ENCODE peak calls at places on chromosomes 13 and 19, in seven cellular contexts. One of them, this sample, is unnamed.

GRCh38 chr19:6198896-6199239 is 63.4 kb downstream of the ACSBG2 start:
- DNase-seq in Caco-2: no peak
- DNase-seq in heart left ventricle: no peak
- DNase-seq in mucosa of descending colon: no peak
- DNase-seq in HFF-Myc: no peak
- DNase-seq in kidney epithelial cell: no peak
- DNase-seq in astrocyte of the spinal cord: no peak
- DNase-seq in this sample: no peak

GRCh38 chr19:47257411-47258169 is 1.3 kb downstream of the CCDC9 start:
- DNase-seq in Caco-2: no peak
- DNase-seq in heart left ventricle: no peak
- DNase-seq in mucosa of descending colon: no peak
- DNase-seq in HFF-Myc: no peak
- DNase-seq in kidney epithelial cell: no peak
- DNase-seq in astrocyte of the spinal cord: no peak
- DNase-seq in this sample: no peak

GRCh38 chr19:8240274-8241229 is 31.4 kb downstream of the CERS4 start:
- DNase-seq in Caco-2: peak
- DNase-seq in heart left ventricle: peak
- DNase-seq in mucosa of descending colon: peak
- DNase-seq in HFF-Myc: peak
- DNase-seq in kidney epithelial cell: peak
- DNase-seq in astrocyte of the spinal cord: peak
- DNase-seq in this sample: peak

GRCh38 chr19:49881672-49882394 is 4.3 kb downstream of the TBC1D17 start:
- DNase-seq in Caco-2: peak
- DNase-seq in heart left ventricle: no peak
- DNase-seq in mucosa of descending colon: no peak
- DNase-seq in HFF-Myc: no peak
- DNase-seq in kidney epithelial cell: no peak
- DNase-seq in astrocyte of the spinal cord: no peak
- DNase-seq in this sample: no peak

GRCh38 chr13:49400755-49401659 is 42.9 kb downstream of the CAB39L start:
- DNase-seq in Caco-2: peak
- DNase-seq in heart left ventricle: no peak
- DNase-seq in mucosa of descending colon: no peak
- DNase-seq in HFF-Myc: peak
- DNase-seq in kidney epithelial cell: no peak
- DNase-seq in astrocyte of the spinal cord: peak
- DNase-seq in this sample: no peak

GRCh38 chr13:43057653-43058317 is 34.4 kb downstream of the DNAJC15 start:
- DNase-seq in Caco-2: no peak
- DNase-seq in heart left ventricle: peak
- DNase-seq in mucosa of descending colon: no peak
- DNase-seq in HFF-Myc: peak
- DNase-seq in kidney epithelial cell: no peak
- DNase-seq in astrocyte of the spinal cord: peak
- DNase-seq in this sample: peak

GRCh38 chr19:49896863-49897621 is at the start of gene IL4I1:
- DNase-seq in Caco-2: no peak
- DNase-seq in heart left ventricle: no peak
- DNase-seq in mucosa of descending colon: no peak
- DNase-seq in HFF-Myc: no peak
- DNase-seq in kidney epithelial cell: peak
- DNase-seq in astrocyte of the spinal cord: peak
- DNase-seq in this sample: no peak

GRCh38 chr19:12095111-12095790 is 30.7 kb downstream of the ZNF844 start:
- DNase-seq in Caco-2: no peak
- DNase-seq in heart left ventricle: no peak
- DNase-seq in mucosa of descending colon: no peak
- DNase-seq in HFF-Myc: no peak
- DNase-seq in kidney epithelial cell: no peak
- DNase-seq in astrocyte of the spinal cord: no peak
- DNase-seq in this sample: no peak

GRCh38 chr19:1851581-1852293 is 3.5 kb upstream of the REXO1 start:
- DNase-seq in Caco-2: no peak
- DNase-seq in heart left ventricle: no peak
- DNase-seq in mucosa of descending colon: peak
- DNase-seq in HFF-Myc: no peak
- DNase-seq in kidney epithelial cell: no peak
- DNase-seq in astrocyte of the spinal cord: no peak
- DNase-seq in this sample: no peak

GRCh38 chr13:112952759-112953541 is 16.1 kb upstream of the MCF2L start:
- DNase-seq in Caco-2: peak
- DNase-seq in heart left ventricle: no peak
- DNase-seq in mucosa of descending colon: no peak
- DNase-seq in HFF-Myc: no peak
- DNase-seq in kidney epithelial cell: no peak
- DNase-seq in astrocyte of the spinal cord: no peak
- DNase-seq in this sample: no peak

GRCh38 chr19:13920940-13921744 is 15.1 kb downstream of the CC2D1A start:
- DNase-seq in Caco-2: peak
- DNase-seq in heart left ventricle: no peak
- DNase-seq in mucosa of descending colon: no peak
- DNase-seq in HFF-Myc: no peak
- DNase-seq in kidney epithelial cell: no peak
- DNase-seq in astrocyte of the spinal cord: peak
- DNase-seq in this sample: no peak

GRCh38 chr13:26946675-26947342 is 186.2 kb upstream of the GPR12 start:
- DNase-seq in Caco-2: peak
- DNase-seq in heart left ventricle: no peak
- DNase-seq in mucosa of descending colon: no peak
- DNase-seq in HFF-Myc: peak
- DNase-seq in kidney epithelial cell: no peak
- DNase-seq in astrocyte of the spinal cord: peak
- DNase-seq in this sample: peak

GRCh38 chr13:48181482-48182145 is 51.4 kb upstream of the ITM2B start:
- DNase-seq in Caco-2: no peak
- DNase-seq in heart left ventricle: no peak
- DNase-seq in mucosa of descending colon: no peak
- DNase-seq in HFF-Myc: no peak
- DNase-seq in kidney epithelial cell: no peak
- DNase-seq in astrocyte of the spinal cord: no peak
- DNase-seq in this sample: no peak

GRCh38 chr19:3768015-3768747 is 3.8 kb downstream of the RAX2 start:
- DNase-seq in Caco-2: no peak
- DNase-seq in heart left ventricle: no peak
- DNase-seq in mucosa of descending colon: no peak
- DNase-seq in HFF-Myc: no peak
- DNase-seq in kidney epithelial cell: no peak
- DNase-seq in astrocyte of the spinal cord: no peak
- DNase-seq in this sample: no peak

GRCh38 chr13:98576215-98576945 is 527 bp downstream of the STK24 start:
- DNase-seq in Caco-2: no peak
- DNase-seq in heart left ventricle: peak
- DNase-seq in mucosa of descending colon: peak
- DNase-seq in HFF-Myc: no peak
- DNase-seq in kidney epithelial cell: no peak
- DNase-seq in astrocyte of the spinal cord: no peak
- DNase-seq in this sample: no peak

GRCh38 chr19:6161271-6161850 is 25.9 kb downstream of the ACSBG2 start:
- DNase-seq in Caco-2: peak
- DNase-seq in heart left ventricle: peak
- DNase-seq in mucosa of descending colon: no peak
- DNase-seq in HFF-Myc: no peak
- DNase-seq in kidney epithelial cell: no peak
- DNase-seq in astrocyte of the spinal cord: no peak
- DNase-seq in this sample: no peak

GRCh38 chr19:38388310-38389100 is at the start of gene SPRED3:
- DNase-seq in Caco-2: peak
- DNase-seq in heart left ventricle: no peak
- DNase-seq in mucosa of descending colon: no peak
- DNase-seq in HFF-Myc: no peak
- DNase-seq in kidney epithelial cell: no peak
- DNase-seq in astrocyte of the spinal cord: no peak
- DNase-seq in this sample: no peak

GRCh38 chr19:36688058-36688457 is 646 bp downstream of the ZNF567 start:
- DNase-seq in Caco-2: no peak
- DNase-seq in heart left ventricle: no peak
- DNase-seq in mucosa of descending colon: no peak
- DNase-seq in HFF-Myc: no peak
- DNase-seq in kidney epithelial cell: no peak
- DNase-seq in astrocyte of the spinal cord: no peak
- DNase-seq in this sample: no peak

GRCh38 chr13:110361365-110361911 is 54.4 kb downstream of the COL4A2 start:
- DNase-seq in Caco-2: no peak
- DNase-seq in heart left ventricle: peak
- DNase-seq in mucosa of descending colon: peak
- DNase-seq in HFF-Myc: no peak
- DNase-seq in kidney epithelial cell: no peak
- DNase-seq in astrocyte of the spinal cord: peak
- DNase-seq in this sample: peak

GRCh38 chr13:41019027-41019487 is at the start of gene ELF1:
- DNase-seq in Caco-2: peak
- DNase-seq in heart left ventricle: no peak
- DNase-seq in mucosa of descending colon: no peak
- DNase-seq in HFF-Myc: peak
- DNase-seq in kidney epithelial cell: peak
- DNase-seq in astrocyte of the spinal cord: peak
- DNase-seq in this sample: peak

GRCh38 chr19:2611483-2612464 is 90.7 kb downstream of the GNG7 start:
- DNase-seq in Caco-2: no peak
- DNase-seq in heart left ventricle: no peak
- DNase-seq in mucosa of descending colon: peak
- DNase-seq in HFF-Myc: no peak
- DNase-seq in kidney epithelial cell: no peak
- DNase-seq in astrocyte of the spinal cord: no peak
- DNase-seq in this sample: no peak

GRCh38 chr19:14164724-14165493 is 28.5 kb upstream of the ASF1B start:
- DNase-seq in Caco-2: no peak
- DNase-seq in heart left ventricle: no peak
- DNase-seq in mucosa of descending colon: no peak
- DNase-seq in HFF-Myc: no peak
- DNase-seq in kidney epithelial cell: no peak
- DNase-seq in astrocyte of the spinal cord: no peak
- DNase-seq in this sample: no peak

GRCh38 chr19:5083547-5083965 is 114.6 kb downstream of the KDM4B start:
- DNase-seq in Caco-2: no peak
- DNase-seq in heart left ventricle: no peak
- DNase-seq in mucosa of descending colon: no peak
- DNase-seq in HFF-Myc: no peak
- DNase-seq in kidney epithelial cell: no peak
- DNase-seq in astrocyte of the spinal cord: peak
- DNase-seq in this sample: no peak

GRCh38 chr13:66951426-66951825 is 278.7 kb downstream of the PCDH9 start:
- DNase-seq in Caco-2: no peak
- DNase-seq in heart left ventricle: no peak
- DNase-seq in mucosa of descending colon: no peak
- DNase-seq in HFF-Myc: no peak
- DNase-seq in kidney epithelial cell: no peak
- DNase-seq in astrocyte of the spinal cord: no peak
- DNase-seq in this sample: no peak

GRCh38 chr13:100491164-100491847 is 97.3 kb downstream of the GGACT start:
- DNase-seq in Caco-2: no peak
- DNase-seq in heart left ventricle: peak
- DNase-seq in mucosa of descending colon: no peak
- DNase-seq in HFF-Myc: no peak
- DNase-seq in kidney epithelial cell: no peak
- DNase-seq in astrocyte of the spinal cord: peak
- DNase-seq in this sample: peak

GRCh38 chr19:45814166-45814780 is 835 bp downstream of the RSPH6A start:
- DNase-seq in Caco-2: no peak
- DNase-seq in heart left ventricle: no peak
- DNase-seq in mucosa of descending colon: no peak
- DNase-seq in HFF-Myc: no peak
- DNase-seq in kidney epithelial cell: no peak
- DNase-seq in astrocyte of the spinal cord: no peak
- DNase-seq in this sample: no peak

GRCh38 chr13:94585543-94586101 is 10.3 kb downstream of the TGDS start:
- DNase-seq in Caco-2: no peak
- DNase-seq in heart left ventricle: no peak
- DNase-seq in mucosa of descending colon: no peak
- DNase-seq in HFF-Myc: no peak
- DNase-seq in kidney epithelial cell: no peak
- DNase-seq in astrocyte of the spinal cord: no peak
- DNase-seq in this sample: no peak

GRCh38 chr13:76722782-76723181 is 163.4 kb downstream of the KCTD12 start:
- DNase-seq in Caco-2: no peak
- DNase-seq in heart left ventricle: no peak
- DNase-seq in mucosa of descending colon: no peak
- DNase-seq in HFF-Myc: no peak
- DNase-seq in kidney epithelial cell: no peak
- DNase-seq in astrocyte of the spinal cord: no peak
- DNase-seq in this sample: no peak
- H3K4me3 ChIP-seq in Caco-2: no peak
- H3K4me3 ChIP-seq in heart left ventricle: no peak
- H3K4me3 ChIP-seq in mucosa of descending colon: no peak
- H3K4me3 ChIP-seq in HFF-Myc: no peak
- H3K4me3 ChIP-seq in kidney epithelial cell: no peak
- H3K4me3 ChIP-seq in astrocyte of the spinal cord: no peak
- H3K4me3 ChIP-seq in this sample: no peak

GRCh38 chr13:76903544-76904162 is 17.4 kb upstream of the KCTD12 start:
- DNase-seq in Caco-2: peak
- DNase-seq in heart left ventricle: peak
- DNase-seq in mucosa of descending colon: no peak
- DNase-seq in HFF-Myc: no peak
- DNase-seq in kidney epithelial cell: no peak
- DNase-seq in astrocyte of the spinal cord: peak
- DNase-seq in this sample: peak
- TF ChIP-seq CTCF in Caco-2: peak
- TF ChIP-seq CTCF in heart left ventricle: peak
- TF ChIP-seq CTCF in mucosa of descending colon: peak
- TF ChIP-seq CTCF in HFF-Myc: peak
- TF ChIP-seq CTCF in kidney epithelial cell: peak
- TF ChIP-seq CTCF in astrocyte of the spinal cord: peak
- TF ChIP-seq CTCF in this sample: peak

DNA sequence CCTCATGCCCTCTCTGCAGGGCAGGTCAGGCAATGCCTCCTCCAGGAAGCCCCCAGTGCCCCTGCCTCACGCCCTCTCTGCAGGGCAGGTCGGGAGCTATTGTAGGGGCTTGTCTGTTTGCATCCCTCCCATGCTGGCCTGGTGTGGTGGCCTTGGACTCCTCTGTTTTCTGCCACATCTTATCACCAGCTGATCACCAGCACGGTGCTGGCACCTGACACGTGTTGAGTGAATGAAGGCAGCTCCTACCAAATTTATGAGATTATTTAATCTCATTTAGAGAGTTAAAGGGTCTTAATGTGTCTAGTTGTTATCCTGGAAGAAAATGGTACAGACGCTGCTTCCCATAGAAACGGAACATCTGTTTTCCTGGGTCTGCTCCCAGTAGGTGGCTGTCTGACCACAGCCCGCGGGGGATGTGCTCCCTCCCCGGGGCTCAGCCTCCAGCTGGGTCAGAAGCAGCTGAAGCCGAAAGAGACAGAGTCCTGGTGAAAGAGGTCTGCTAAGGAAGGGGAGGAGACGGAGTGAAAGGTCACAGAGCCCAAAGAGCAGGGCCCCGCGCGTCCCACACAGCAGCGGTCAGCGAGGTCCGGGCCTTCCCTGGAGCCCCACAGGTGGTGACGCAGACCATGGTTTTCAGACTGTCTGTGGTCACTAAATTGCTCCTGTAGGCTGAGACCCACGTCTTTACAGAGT is 51.7 kb upstream of the C13orf46 start:
- DNase-seq in Caco-2: no peak
- DNase-seq in heart left ventricle: peak
- DNase-seq in mucosa of descending colon: peak
- DNase-seq in HFF-Myc: peak
- DNase-seq in kidney epithelial cell: no peak
- DNase-seq in astrocyte of the spinal cord: peak
- DNase-seq in this sample: no peak
- H3K4me3 ChIP-seq in Caco-2: no peak
- H3K4me3 ChIP-seq in heart left ventricle: no peak
- H3K4me3 ChIP-seq in mucosa of descending colon: no peak
- H3K4me3 ChIP-seq in HFF-Myc: no peak
- H3K4me3 ChIP-seq in kidney epithelial cell: no peak
- H3K4me3 ChIP-seq in astrocyte of the spinal cord: no peak
- H3K4me3 ChIP-seq in this sample: no peak

GRCh38 chr19:27974082-27974513 is 1238.9 kb downstream of the UQCRFS1 start:
- DNase-seq in Caco-2: peak
- DNase-seq in heart left ventricle: no peak
- DNase-seq in mucosa of descending colon: no peak
- DNase-seq in HFF-Myc: no peak
- DNase-seq in kidney epithelial cell: no peak
- DNase-seq in astrocyte of the spinal cord: peak
- DNase-seq in this sample: peak
- TF ChIP-seq CTCF in Caco-2: peak
- TF ChIP-seq CTCF in heart left ventricle: peak
- TF ChIP-seq CTCF in mucosa of descending colon: no peak
- TF ChIP-seq CTCF in HFF-Myc: peak
- TF ChIP-seq CTCF in kidney epithelial cell: peak
- TF ChIP-seq CTCF in astrocyte of the spinal cord: peak
- TF ChIP-seq CTCF in this sample: peak